ENCODE peak calls at places on chromosomes 2 and 18, in eight cellular contexts. One of them, this sample, is unnamed.

GRCh38 chr2:232757905-232758304 is 18.5 kb downstream of the KCNJ13 start:
- DNase-seq in GM04503: no peak
- DNase-seq in foreskin fibroblast: no peak
- DNase-seq in Calu3: no peak
- DNase-seq in thoracic aorta: no peak
- DNase-seq in fibroblast of the aortic adventitia: no peak
- DNase-seq in midbrain: no peak
- DNase-seq in ovary: no peak
- DNase-seq in this sample: no peak

GRCh38 chr2:41836944-41837343 is 210.9 kb upstream of the PKDCC start:
- DNase-seq in GM04503: no peak
- DNase-seq in foreskin fibroblast: peak; percentile 16
- DNase-seq in Calu3: peak; percentile 23
- DNase-seq in thoracic aorta: no peak
- DNase-seq in fibroblast of the aortic adventitia: peak; percentile 70
- DNase-seq in midbrain: no peak
- DNase-seq in ovary: no peak
- DNase-seq in this sample: no peak

GRCh38 chr18:37243756-37244155 is 321.8 kb downstream of the CELF4 start:
- DNase-seq in GM04503: no peak
- DNase-seq in foreskin fibroblast: no peak
- DNase-seq in Calu3: no peak
- DNase-seq in thoracic aorta: no peak
- DNase-seq in fibroblast of the aortic adventitia: no peak
- DNase-seq in midbrain: no peak
- DNase-seq in ovary: no peak
- DNase-seq in this sample: no peak

GRCh38 chr2:104872866-104873688 is 19.2 kb downstream of the POU3F3 start:
- DNase-seq in GM04503: no peak
- DNase-seq in foreskin fibroblast: peak; percentile 28
- DNase-seq in Calu3: peak; percentile 69
- DNase-seq in thoracic aorta: no peak
- DNase-seq in fibroblast of the aortic adventitia: peak; percentile 58
- DNase-seq in midbrain: peak; percentile 92
- DNase-seq in ovary: no peak
- DNase-seq in this sample: peak; percentile 60

GRCh38 chr2:185477452-185477851 is 261.2 kb upstream of the FSIP2 start:
- DNase-seq in GM04503: no peak
- DNase-seq in foreskin fibroblast: no peak
- DNase-seq in Calu3: no peak
- DNase-seq in thoracic aorta: no peak
- DNase-seq in fibroblast of the aortic adventitia: no peak
- DNase-seq in midbrain: no peak
- DNase-seq in ovary: no peak
- DNase-seq in this sample: no peak

GRCh38 chr18:11500153-11501122 is 109.0 kb upstream of the SLC35G4 start:
- DNase-seq in GM04503: peak; percentile 92
- DNase-seq in foreskin fibroblast: peak; percentile 98
- DNase-seq in Calu3: peak; percentile 83
- DNase-seq in thoracic aorta: no peak
- DNase-seq in fibroblast of the aortic adventitia: peak; percentile 95
- DNase-seq in midbrain: no peak
- DNase-seq in ovary: no peak
- DNase-seq in this sample: no peak

GRCh38 chr2:127254386-127254981 is 34.4 kb upstream of the CYP27C1 start:
- DNase-seq in GM04503: peak; percentile 12
- DNase-seq in foreskin fibroblast: no peak
- DNase-seq in Calu3: peak; percentile 45
- DNase-seq in thoracic aorta: no peak
- DNase-seq in fibroblast of the aortic adventitia: peak; percentile 43
- DNase-seq in midbrain: no peak
- DNase-seq in ovary: no peak
- DNase-seq in this sample: no peak

GRCh38 chr2:68687018-68687417 is 43.6 kb downstream of the PROKR1 start:
- DNase-seq in GM04503: no peak
- DNase-seq in foreskin fibroblast: no peak
- DNase-seq in Calu3: no peak
- DNase-seq in thoracic aorta: no peak
- DNase-seq in fibroblast of the aortic adventitia: no peak
- DNase-seq in midbrain: no peak
- DNase-seq in ovary: no peak
- DNase-seq in this sample: no peak

GRCh38 chr2:3314626-3315025 is 63.0 kb downstream of the EIPR1 start:
- DNase-seq in GM04503: no peak
- DNase-seq in foreskin fibroblast: no peak
- DNase-seq in Calu3: no peak
- DNase-seq in thoracic aorta: no peak
- DNase-seq in fibroblast of the aortic adventitia: no peak
- DNase-seq in midbrain: no peak
- DNase-seq in ovary: no peak
- DNase-seq in this sample: no peak

GRCh38 chr2:220198911-220199310 is 571.5 kb downstream of the SLC4A3 start:
- DNase-seq in GM04503: peak; percentile 71
- DNase-seq in foreskin fibroblast: peak; percentile 90
- DNase-seq in Calu3: no peak
- DNase-seq in thoracic aorta: no peak
- DNase-seq in fibroblast of the aortic adventitia: peak; percentile 91
- DNase-seq in midbrain: no peak
- DNase-seq in ovary: no peak
- DNase-seq in this sample: no peak

This sample was measured in cerebellum.